ENCODE peak calls at places on chromosomes 16 and 17, in four cellular contexts. A is GM12878, Z is K562, B is HepG2. J is an unnamed sample.

GRCh38 chr17:21177401-21177800 is 36.6 kb downstream of the TMEM11 start:
- DNase-seq in A (no peak), Z (no peak), B (no peak), J (peak; percentile 4)

GRCh38 chr16:50313596-50314483 is 47.5 kb downstream of the ADCY7 start:
- DNase-seq in A (no peak), B (peak; percentile 95), Z (no peak), J (no peak)

GRCh38 chr16:66026211-66026610 is 340.3 kb upstream of the CDH5 start:
- DNase-seq in Z (no peak), B (no peak), A (no peak), J (peak; percentile 61)

GRCh38 chr17:15260376-15261062 is 4.6 kb downstream of the PMP22 start:
- DNase-seq in A (no peak), Z (peak; percentile 74), B (peak; percentile 35), J (peak; percentile 94)

GRCh38 chr16:11498683-11499082 is 88.0 kb downstream of the LITAF start:
- DNase-seq in B (no peak), A (no peak), Z (no peak), J (no peak)

GRCh38 chr17:3802461-3803307 is 1.7 kb upstream of the ITGAE start:
- DNase-seq in B (peak; percentile 100), Z (no peak), A (no peak), J (no peak)

GRCh38 chr17:78735832-78736525 is 46.1 kb downstream of the CYTH1 start:
- DNase-seq in B (peak; percentile 50), A (no peak), Z (no peak), J (no peak)

GRCh38 chr16:67257486-67258159 is 8.8 kb downstream of the SLC9A5 start:
- DNase-seq in A (no peak), B (no peak), Z (no peak), J (no peak)

GRCh38 chr17:77677210-77677609 is 281.3 kb upstream of the TNRC6C start:
- DNase-seq in B (no peak), Z (no peak), A (no peak), J (no peak)

GRCh38 chr17:69609495-69610315 is 195.2 kb downstream of the MAP2K6 start:
- DNase-seq in Z (peak; percentile 14), B (peak; percentile 7), A (no peak), J (no peak)

GRCh38 chr16:7025616-7026190 is 306.9 kb upstream of the RBFOX1 start:
- DNase-seq in B (peak; percentile 71), A (no peak), Z (peak; percentile 77), J (peak; percentile 79)

GRCh38 chr16:56400458-56400857 is 24.9 kb downstream of the AMFR start:
- DNase-seq in B (no peak), Z (no peak), A (no peak), J (no peak)

GRCh38 chr17:67833134-67833533 is 7.8 kb downstream of the BPTF start:
- DNase-seq in B (no peak), Z (no peak), A (no peak), J (no peak)

GRCh38 chr17:51371732-51372151 is 111.4 kb downstream of the UTP18 start:
- DNase-seq in B (peak; percentile 69), Z (peak; percentile 63), A (peak; percentile 28), J (peak; percentile 85)

GRCh38 chr17:51373489-51374194 is 113.3 kb downstream of the UTP18 start:
- DNase-seq in A (no peak), Z (no peak), B (no peak), J (no peak)

GRCh38 chr17:51372345-51373004 is 112.1 kb downstream of the UTP18 start:
- DNase-seq in A (peak; percentile 82), B (peak; percentile 72), Z (peak; percentile 88), J (no peak)

GRCh38 chr17:51374220-51374619 is 113.9 kb downstream of the UTP18 start:
- DNase-seq in Z (no peak), A (no peak), B (no peak), J (no peak)
- TF ChIP-seq REST in Z (no peak), A (no peak), B (no peak), J (no peak)

DNA sequence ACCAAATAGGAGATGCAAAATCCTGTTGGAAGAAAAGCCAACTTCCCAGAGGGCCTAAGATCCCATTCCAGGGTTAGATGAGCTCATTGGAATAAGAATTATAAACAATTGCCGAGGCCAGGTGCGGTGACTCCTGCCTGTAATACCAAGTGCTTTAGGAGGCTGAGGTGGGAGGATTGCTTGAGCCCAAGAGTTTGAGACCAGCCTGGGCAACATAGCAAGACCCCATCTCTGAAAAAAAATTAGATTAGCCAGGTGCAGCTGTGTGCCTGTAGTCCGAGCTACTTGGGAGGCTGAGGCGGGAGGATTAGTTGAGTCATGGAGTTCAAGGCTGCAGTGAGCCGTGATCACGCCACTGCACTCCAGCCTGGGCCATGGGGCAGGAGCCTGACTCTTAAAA is 17.8 kb upstream of the SDR42E2 start:
- DNase-seq in A (no peak), B (no peak), Z (no peak), J (no peak)
- TF ChIP-seq NFIC in A (no peak), B (no peak), Z (no peak), J (no peak)

DNA sequence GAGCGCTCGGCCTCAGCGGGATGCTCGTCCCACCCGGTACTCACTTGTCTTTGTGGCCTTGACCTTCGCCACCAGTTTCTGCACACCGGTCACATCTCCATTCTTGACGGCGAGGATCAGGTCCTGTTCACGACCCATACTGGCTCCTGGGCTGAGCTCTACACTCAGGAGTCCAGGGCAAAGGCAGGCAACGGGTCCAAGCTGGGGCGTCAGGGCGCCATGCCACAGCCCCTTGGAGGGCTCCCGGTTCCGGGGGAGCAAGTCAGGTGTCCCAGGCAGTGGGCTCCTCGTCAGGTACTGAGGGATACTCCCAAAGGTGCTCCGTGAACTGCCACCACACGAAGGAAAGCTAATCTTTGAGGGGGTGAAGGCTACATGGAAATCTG is 1.7 kb downstream of the CASKIN2 start:
- DNase-seq in A (no peak), B (no peak), Z (no peak), J (no peak)
- TF ChIP-seq ZBTB33 in A (no peak), B (no peak), Z (no peak), J (no peak)

GRCh38 chr17:42609182-42609813 is at the start of the genes RETREG3 and TUBG1:
- DNase-seq in A (peak; percentile 98), B (peak; percentile 99), Z (peak; percentile 99), J (peak; percentile 100)
- TF ChIP-seq REST in A (no peak), B (no peak), Z (no peak), J (peak; percentile 5)

GRCh38 chr16:71627631-71628236 is 1.8 kb downstream of the MARVELD3 start:
- DNase-seq in Z (peak; percentile 33), B (no peak), A (no peak), J (peak; percentile 38)
- TF ChIP-seq NFIC in Z (no peak), B (no peak), A (no peak), J (no peak)

GRCh38 chr16:58028541-58029070 is 3.1 kb downstream of the MMP15 start:
- DNase-seq in Z (no peak), A (no peak), B (no peak), J (peak; percentile 9)

GRCh38 chr16:58026705-58027340 is 1.3 kb downstream of the MMP15 start:
- DNase-seq in A (no peak), Z (peak; percentile 46), B (no peak), J (peak; percentile 72)

GRCh38 chr16:58029410-58029809 is 3.9 kb downstream of the MMP15 start:
- DNase-seq in Z (no peak), A (no peak), B (no peak), J (no peak)

GRCh38 chr16:58027341-58028167 is 2.0 kb downstream of the MMP15 start:
- DNase-seq in B (peak; percentile 37), Z (peak; percentile 48), A (no peak), J (peak; percentile 63)

GRCh38 chr16:58028168-58028455 is 2.6 kb downstream of the MMP15 start:
- DNase-seq in Z (no peak), A (no peak), B (no peak), J (no peak)
- TF ChIP-seq ZBTB33 in Z (no peak), A (no peak), B (no peak), J (no peak)

DNA sequence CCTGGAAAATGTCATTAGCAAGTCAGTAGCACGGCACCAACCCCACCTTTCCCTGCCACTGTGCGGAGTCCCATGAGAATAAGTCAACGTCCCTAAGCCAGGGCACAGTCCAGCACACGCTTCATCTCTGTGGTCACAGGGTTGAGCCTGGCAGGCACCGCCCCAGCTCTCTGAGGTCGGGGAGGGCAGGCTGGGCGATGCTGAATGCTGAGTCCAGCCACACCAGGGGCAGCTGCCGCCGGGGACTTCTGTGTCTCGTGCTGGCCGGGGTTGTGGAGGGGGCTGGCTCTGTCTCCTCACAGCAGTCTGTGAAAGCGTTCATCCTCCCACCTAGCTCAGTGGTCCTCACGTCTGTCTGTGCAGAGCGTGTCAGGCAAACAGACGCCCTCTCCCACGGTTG is 53.2 kb downstream of the BANP start:
- DNase-seq in B (no peak), Z (no peak), A (no peak), J (no peak)
- TF ChIP-seq REST in B (no peak), Z (no peak), A (no peak), J (no peak)